ENCODE peak calls at places on chromosomes 5 and 9, in seven cellular contexts. V is left ventricle myocardium inferior, B is upper lobe of right lung, G is A549, D is heart right ventricle, T is IMR-90, N is H9. X is an unnamed sample.

GRCh38 chr5:92945630-92946097 is 635.4 kb downstream of the NR2F1-AS1 start:
- DNase-seq in V (no peak), B (no peak), G (peak; percentile 87), D (no peak), T (peak; percentile 28), N (no peak), X (no peak)

GRCh38 chr9:91374939-91375338 is 13.2 kb upstream of the AUH start:
- DNase-seq in V (no peak), B (no peak), G (no peak), D (no peak), T (peak; percentile 93), N (no peak), X (no peak)

GRCh38 chr5:37740331-37741066 is 99.3 kb downstream of the GDNF start:
- DNase-seq in V (no peak), B (no peak), G (no peak), D (no peak), T (peak; percentile 31), N (no peak), X (no peak)

GRCh38 chr5:106397700-106398099 is 1273.0 kb downstream of the EFNA5 start:
- DNase-seq in V (no peak), B (no peak), G (peak; percentile 55), D (no peak), T (peak; percentile 98), N (no peak), X (no peak)

GRCh38 chr5:751496-751895 is 33.0 kb downstream of the ZDHHC11B start:
- DNase-seq in V (no peak), B (peak; percentile 23), G (no peak), D (no peak), T (no peak), N (no peak), X (no peak)

GRCh38 chr5:170738840-170739239 is 44.7 kb upstream of the GABRP start:
- DNase-seq in V (no peak), B (no peak), G (no peak), D (no peak), T (no peak), N (peak; percentile 29), X (no peak)

GRCh38 chr9:125908138-125908537 is 161.0 kb downstream of the PBX3 start:
- DNase-seq in V (no peak), B (no peak), G (no peak), D (no peak), T (no peak), N (no peak), X (no peak)

GRCh38 chr5:58773744-58774441 is 191.0 kb downstream of the RAB3C start:
- DNase-seq in V (peak; percentile 41), B (no peak), G (no peak), D (peak; percentile 25), T (no peak), N (no peak), X (no peak)

GRCh38 chr9:70589571-70590263 is 175.3 kb upstream of the KLF9 start:
- DNase-seq in V (peak; percentile 52), B (no peak), G (no peak), D (peak; percentile 21), T (peak; percentile 90), N (no peak), X (no peak)

GRCh38 chr9:125789196-125789595 is 42.0 kb downstream of the PBX3 start:
- DNase-seq in V (no peak), B (no peak), G (no peak), D (no peak), T (no peak), N (no peak), X (no peak)

GRCh38 chr9:81650836-81651545 is 38.4 kb downstream of the TLE1 start:
- DNase-seq in V (no peak), B (no peak), G (no peak), D (no peak), T (no peak), N (no peak), X (no peak)

GRCh38 chr5:27612161-27612560 is 573.8 kb upstream of the CDH9 start:
- DNase-seq in V (no peak), B (no peak), G (no peak), D (no peak), T (no peak), N (no peak), X (no peak)

GRCh38 chr5:88669314-88669713 is 213.7 kb downstream of the MEF2C start:
- DNase-seq in V (no peak), B (no peak), G (no peak), D (no peak), T (no peak), N (no peak), X (no peak)

GRCh38 chr9:90095682-90096081 is 490.9 kb downstream of the GADD45G start:
- DNase-seq in V (no peak), B (no peak), G (no peak), D (no peak), T (no peak), N (no peak), X (no peak)

GRCh38 chr5:159207616-159208507 is 1.5 kb downstream of the RNF145 start:
- DNase-seq in V (peak; percentile 84), B (peak; percentile 88), G (peak; percentile 85), D (peak; percentile 83), T (peak; percentile 78), N (peak; percentile 76), X (peak; percentile 85)

GRCh38 chr9:34510506-34511159 is 12.2 kb downstream of the ENHO start:
- DNase-seq in V (no peak), B (no peak), G (no peak), D (no peak), T (no peak), N (no peak), X (no peak)

GRCh38 chr5:75465480-75465879 is 45.9 kb downstream of the CERT1 start:
- DNase-seq in V (no peak), B (no peak), G (no peak), D (no peak), T (peak; percentile 25), N (no peak), X (no peak)

GRCh38 chr9:73541923-73542322 is 390.3 kb downstream of the ANXA1 start:
- DNase-seq in V (no peak), B (no peak), G (no peak), D (no peak), T (no peak), N (no peak), X (no peak)

GRCh38 chr5:71905804-71906711 is 187.0 kb downstream of the CARTPT start:
- DNase-seq in V (no peak), B (no peak), G (no peak), D (no peak), T (no peak), N (no peak), X (no peak)

GRCh38 chr9:124412228-124412575 is 3.0 kb downstream of the PSMB7 start:
- DNase-seq in V (no peak), B (no peak), G (no peak), D (no peak), T (no peak), N (no peak), X (no peak)
- H3K27ac ChIP-seq in V (no peak overlapping the region), B (no peak overlapping the region), G (peak overlapping the region; percentile 72), D (no peak overlapping the region), T (peak overlapping the region; percentile 98), N (no peak overlapping the region), X (no peak overlapping the region)

GRCh38 chr9:127694890-127695735 is 11.7 kb upstream of the CFAP157 start:
- DNase-seq in V (no peak), B (no peak), G (no peak), D (no peak), T (no peak), N (no peak), X (no peak)
- TF ChIP-seq CTCF in V (no peak), B (no peak), G (no peak), D (no peak), T (no peak), N (no peak), X (no peak)

GRCh38 chr9:105330201-105330600 is 85.8 kb downstream of the SLC44A1 start:
- DNase-seq in V (no peak), B (no peak), G (no peak), D (no peak), T (peak; percentile 40), N (no peak), X (no peak)

GRCh38 chr9:105328296-105328695 is 83.8 kb downstream of the SLC44A1 start:
- DNase-seq in V (no peak), B (no peak), G (no peak), D (no peak), T (no peak), N (no peak), X (no peak)

GRCh38 chr9:105329729-105330082 is 85.3 kb downstream of the SLC44A1 start:
- DNase-seq in V (no peak), B (no peak), G (no peak), D (no peak), T (no peak), N (no peak), X (no peak)

GRCh38 chr9:105330755-105331154 is 86.3 kb downstream of the SLC44A1 start:
- DNase-seq in V (no peak), B (no peak), G (no peak), D (no peak), T (peak; percentile 16), N (no peak), X (no peak)

GRCh38 chr9:105328872-105329728 is 84.6 kb downstream of the SLC44A1 start:
- DNase-seq in V (no peak), B (no peak), G (no peak), D (no peak), T (no peak), N (no peak), X (no peak)
- H3K4me1 ChIP-seq in V (peaks cover 19% of the 10 kb centered on the region), B (peaks cover 10% of the 10 kb centered on the region), G (peaks cover 25% of the 10 kb centered on the region), D (peaks cover 20% of the 10 kb centered on the region), T (no peaks in the 10 kb centered on the region), N (no peaks in the 10 kb centered on the region), X (no peaks in the 10 kb centered on the region)

GRCh38 chr5:56129288-56129687 is 103.8 kb downstream of the ANKRD55 start:
- DNase-seq in V (no peak), B (no peak), G (no peak), D (no peak), T (peak; percentile 29), N (no peak), X (no peak)

GRCh38 chr5:56124885-56125250 is 108.3 kb downstream of the ANKRD55 start:
- DNase-seq in V (no peak), B (no peak), G (no peak), D (no peak), T (no peak), N (no peak), X (no peak)

GRCh38 chr5:56123531-56124243 is 109.4 kb downstream of the ANKRD55 start:
- DNase-seq in V (peak; percentile 62), B (no peak), G (peak; percentile 99), D (peak; percentile 37), T (peak; percentile 100), N (peak; percentile 57), X (no peak)

GRCh38 chr5:56128166-56128565 is 105.0 kb downstream of the ANKRD55 start:
- DNase-seq in V (peak; percentile 33), B (no peak), G (no peak), D (no peak), T (no peak), N (no peak), X (no peak)

DNA sequence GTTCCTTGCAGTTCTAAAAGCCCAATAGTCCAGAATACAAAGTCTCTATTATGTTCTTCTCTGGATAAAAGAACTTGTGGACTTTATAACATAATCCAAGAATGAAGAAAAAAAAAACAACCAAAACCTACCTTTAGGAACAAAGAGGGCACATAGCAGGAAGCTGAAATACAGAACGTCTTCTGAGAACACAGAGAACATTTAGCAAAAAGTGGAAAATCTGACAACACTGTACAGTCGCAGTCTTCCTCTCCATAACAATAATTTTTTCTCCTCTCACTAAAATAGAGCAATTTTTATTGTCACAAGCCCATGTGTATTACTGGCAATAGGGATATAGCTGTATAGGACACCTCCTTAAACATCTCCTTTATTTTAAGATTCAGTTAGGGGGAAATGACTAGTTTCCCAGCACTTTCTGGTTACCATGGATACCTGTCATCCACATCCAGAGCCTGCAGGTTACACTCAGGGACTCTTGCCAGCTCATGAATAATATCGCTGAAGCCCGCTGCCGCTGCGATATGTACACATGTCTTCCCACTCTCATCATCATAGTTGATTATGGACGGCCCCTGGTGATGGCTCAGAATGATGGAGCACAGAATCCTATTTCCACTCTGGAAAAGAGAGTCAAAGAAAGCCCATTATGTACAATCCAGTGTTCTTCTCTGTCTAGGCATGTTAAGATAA is 106.5 kb downstream of the ANKRD55 start:
- DNase-seq in V (no peak), B (no peak), G (peak; percentile 22), D (no peak), T (peak; percentile 86), N (no peak), X (no peak)
- H3K27ac ChIP-seq in V (no peak overlapping the region), B (no peak overlapping the region), G (peak overlapping the region; percentile 90), D (no peak overlapping the region), T (no peak overlapping the region), N (no peak overlapping the region), X (peak overlapping the region; percentile 4)

X was measured in CD8-positive, alpha-beta T cell.